ENCODE peak calls at places on chromosomes 16 and 17, in six cellular contexts. E is stimulated activated CD4-positive, alpha-beta T cell treated with anti-CD3 and anti-CD28 coated beads, Interleukin-15, amount 100 ng/mL, for 1 hour; P is NCI-H1417 treated with DMSO at 0.1 percent for 48 hours; I is mesothelial cell of epicardium; D is aorta; L is SHP77. B is an unnamed sample.

GRCh38 chr16:87210949-87211348 is 106.2 kb downstream of the C16orf95 start:
- DNase-seq in E (no peak), P (no peak), I (no peak), D (no peak), L (no peak), B (no peak)

GRCh38 chr17:44775838-44776621 is 17.2 kb downstream of the ADAM11 start:
- DNase-seq in E (no peak), P (no peak), I (no peak), D (no peak), L (no peak), B (no peak)

GRCh38 chr17:41863074-41863843 is 2.0 kb downstream of the KLHL11 start:
- DNase-seq in E (peak; percentile 1), P (no peak), I (no peak), D (no peak), L (no peak), B (no peak)

GRCh38 chr17:20281860-20282259 is 185.5 kb downstream of the LGALS9B start:
- DNase-seq in E (no peak), P (no peak), I (no peak), D (peak; percentile 89), L (no peak), B (no peak)

GRCh38 chr17:72173475-72174116 is 52.8 kb downstream of the SOX9 start:
- DNase-seq in E (no peak), P (no peak), I (no peak), D (no peak), L (peak; percentile 91), B (peak; percentile 79)

GRCh38 chr16:30551781-30552180 is 6.4 kb downstream of the ZNF764 start:
- DNase-seq in E (peak; percentile 31), P (no peak), I (no peak), D (no peak), L (no peak), B (no peak)

GRCh38 chr17:57463103-57463885 is 207.0 kb downstream of the MSI2 start:
- DNase-seq in E (peak; percentile 62), P (no peak), I (no peak), D (peak; percentile 36), L (no peak), B (no peak)

GRCh38 chr16:11181242-11181888 is 74.6 kb downstream of the SOCS1 start:
- DNase-seq in E (no peak), P (no peak), I (no peak), D (no peak), L (no peak), B (no peak)

GRCh38 chr17:12078791-12079190 is 58.1 kb downstream of the MAP2K4 start:
- DNase-seq in E (no peak), P (no peak), I (no peak), D (no peak), L (no peak), B (no peak)

GRCh38 chr16:79329163-79329521 is 271.4 kb downstream of the MAF start:
- DNase-seq in E (no peak), P (no peak), I (no peak), D (no peak), L (no peak), B (no peak)

GRCh38 chr17:18905226-18905625 is 46.7 kb upstream of the SLC5A10 start:
- DNase-seq in E (no peak), P (no peak), I (no peak), D (no peak), L (no peak), B (no peak)

GRCh38 chr16:84483882-84484565 is 20.4 kb downstream of the MEAK7 start:
- DNase-seq in E (no peak), P (no peak), I (peak; percentile 31), D (no peak), L (no peak), B (no peak)

GRCh38 chr16:24013054-24013636 is 177.4 kb downstream of the PRKCB start:
- DNase-seq in E (no peak), P (no peak), I (no peak), D (no peak), L (no peak), B (no peak)

GRCh38 chr17:10875411-10875810 is 37.5 kb upstream of the PIRT start:
- DNase-seq in E (no peak), P (no peak), I (peak; percentile 66), D (no peak), L (no peak), B (no peak)

GRCh38 chr17:73013816-73014663 is 78.4 kb downstream of the SLC39A11 start:
- DNase-seq in E (no peak), P (no peak), I (no peak), D (no peak), L (no peak), B (no peak)

GRCh38 chr17:49029841-49030240 is 32.7 kb downstream of the IGF2BP1 start:
- DNase-seq in E (no peak), P (no peak), I (no peak), D (no peak), L (no peak), B (no peak)

GRCh38 chr17:54888254-54888653 is 12.4 kb upstream of the TOM1L1 start:
- DNase-seq in E (no peak), P (no peak), I (no peak), D (no peak), L (no peak), B (no peak)

GRCh38 chr17:58153046-58153445 is 4.9 kb downstream of the OR4D1 start:
- DNase-seq in E (no peak), P (no peak), I (no peak), D (no peak), L (no peak), B (no peak)

GRCh38 chr16:54459509-54460235 is 173.1 kb upstream of the IRX3 start:
- DNase-seq in E (no peak), P (no peak), I (no peak), D (no peak), L (no peak), B (no peak)

GRCh38 chr16:3058173-3059030 is 7.0 kb upstream of the IL32 start:
- DNase-seq in E (no peak), P (no peak), I (peak; percentile 52), D (peak; percentile 72), L (peak; percentile 33), B (peak; percentile 8)

GRCh38 chr17:41098476-41098875 is 534 bp upstream of the KRTAP4-8 start:
- DNase-seq in E (no peak), P (no peak), I (no peak), D (no peak), L (no peak), B (no peak)

GRCh38 chr16:50251375-50252081 is 14.8 kb upstream of the ADCY7 start:
- DNase-seq in E (no peak), P (no peak), I (peak; percentile 32), D (peak; percentile 57), L (no peak), B (no peak)

GRCh38 chr17:47315451-47316266 is 8.1 kb upstream of the EFCAB13 start:
- DNase-seq in E (no peak), P (no peak), I (no peak), D (no peak), L (peak; percentile 60), B (peak; percentile 45)

GRCh38 chr16:24139282-24139681 is 116.9 kb upstream of the CACNG3 start:
- DNase-seq in E (no peak), P (no peak), I (no peak), D (no peak), L (no peak), B (no peak)

GRCh38 chr17:17401271-17401781 is 75.5 kb upstream of the MED9 start:
- DNase-seq in E (no peak), P (no peak), I (no peak), D (no peak), L (peak; percentile 85), B (peak; percentile 14)

GRCh38 chr17:63547083-63547523 is 3.2 kb upstream of the DCAF7 start:
- DNase-seq in E (no peak), P (no peak), I (no peak), D (no peak), L (no peak), B (no peak)

GRCh38 chr16:89695086-89695874 is 6.2 kb downstream of the SPATA2L start:
- DNase-seq in E (no peak), P (no peak), I (no peak), D (no peak), L (no peak), B (no peak)

GRCh38 chr17:43431741-43432523 is 33.1 kb downstream of the ARL4D start:
- DNase-seq in E (no peak), P (no peak), I (no peak), D (no peak), L (no peak), B (peak; percentile 19)

GRCh38 chr17:39772987-39773664 is 35.4 kb downstream of the GRB7 start:
- DNase-seq in E (no peak), P (no peak), I (no peak), D (no peak), L (no peak), B (no peak)